ENCODE peak calls at places on chromosomes 12 and 14, in seven cellular contexts. H is small intestine, F is pancreas, R is lung, J is OCI-LY7, E is mesenchymal stem cell, Y is psoas muscle. D is an unnamed sample. For H3K36me3, the result is how much of the 10 kb centered on the place peaks cover.

GRCh38 chr12:23055004-23055403 is 430.0 kb downstream of the ETNK1 start:
- DNase-seq in F (no peak), R (no peak), J (peak), H (peak), E (no peak), Y (no peak), D (peak)

GRCh38 chr12:71125949-71126348 is 31.9 kb downstream of the TSPAN8 start:
- DNase-seq in H (no peak), Y (no peak), J (no peak), F (no peak), E (no peak), R (no peak), D (no peak)

GRCh38 chr12:120006248-120006975 is 17.4 kb downstream of the BICDL1 start:
- DNase-seq in F (no peak), R (no peak), J (no peak), H (no peak), E (no peak), Y (no peak), D (no peak)

GRCh38 chr12:63045020-63045860 is 105.8 kb downstream of the AVPR1A start:
- DNase-seq in Y (no peak), F (no peak), E (peak), J (no peak), R (no peak), H (no peak), D (peak)

GRCh38 chr12:48615681-48616080 is 45.8 kb upstream of the LALBA start:
- DNase-seq in J (no peak), H (no peak), Y (no peak), R (no peak), F (no peak), E (no peak), D (no peak)

GRCh38 chr14:106802413-106803364 is 1276.3 kb downstream of the TMEM121 start:
- DNase-seq in H (peak), Y (no peak), R (no peak), J (peak), F (peak), E (no peak), D (no peak)

GRCh38 chr14:56797003-56797568 is 13.2 kb downstream of the OTX2 start:
- DNase-seq in F (no peak), Y (no peak), E (no peak), J (no peak), H (no peak), R (no peak), D (no peak)

GRCh38 chr12:121791671-121792496 is 1.6 kb downstream of the RHOF start:
- DNase-seq in Y (no peak), F (no peak), J (no peak), H (peak), E (no peak), R (peak), D (no peak)

GRCh38 chr14:54566410-54567223 is at the start of gene SAMD4A:
- DNase-seq in J (peak), Y (peak), H (peak), E (peak), F (peak), R (peak), D (peak)

GRCh38 chr12:103947871-103948555 is 17.7 kb upstream of the TDG start:
- DNase-seq in H (no peak), J (no peak), F (no peak), Y (no peak), E (no peak), R (no peak), D (no peak)

DNA sequence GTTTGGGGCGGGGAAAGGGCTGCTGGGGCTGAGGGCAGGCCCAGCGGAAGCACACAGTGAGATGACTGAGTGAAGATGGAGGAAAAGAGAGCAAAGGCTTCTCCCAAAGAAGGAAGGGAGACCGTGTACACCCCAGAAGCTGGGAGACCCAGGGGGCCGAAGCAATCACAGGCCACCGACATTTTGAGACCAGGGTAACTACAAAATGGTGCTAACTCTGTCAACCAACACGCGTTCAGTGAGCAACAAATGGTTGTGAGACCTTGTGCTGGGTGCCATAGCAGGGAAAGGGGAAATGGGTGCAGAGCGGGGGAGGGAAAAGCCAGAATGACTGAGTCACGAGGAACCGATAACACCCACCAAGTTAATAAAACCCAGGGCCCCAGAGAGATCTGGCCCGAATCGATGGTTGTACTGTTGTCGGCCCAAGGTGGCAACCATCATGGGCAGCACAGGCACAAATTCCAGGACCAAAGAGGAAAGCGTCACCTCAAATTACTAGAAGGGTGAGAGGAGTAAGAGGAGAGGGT is 50.3 kb downstream of the CDC42BPB start:
- DNase-seq in Y (no peak), E (no peak), F (no peak), R (no peak), H (no peak), J (no peak), D (no peak)
- H3K36me3 ChIP-seq in Y (under half), E (half or more), F (under half), R (under half), H (under half), J (under half), D (under half)

GRCh38 chr14:73237786-73238261 is 518 bp downstream of the PAPLN start:
- DNase-seq in Y (no peak), E (no peak), J (no peak), R (no peak), F (no peak), H (no peak), D (no peak)
- H3K4me3 ChIP-seq in Y (peak), E (peak), J (no peak), R (peak), F (peak), H (peak), D (peak)

GRCh38 chr14:73976150-73976549 is 26.0 kb downstream of the COQ6 start:
- DNase-seq in J (no peak), E (no peak), Y (no peak), R (no peak), H (peak), F (no peak), D (no peak)
- H3K36me3 ChIP-seq in J (under half), E (half or more), Y (half or more), R (under half), H (under half), F (under half), D (under half)

GRCh38 chr14:80940146-80940545 is 1.4 kb downstream of the CEP128 start:
- DNase-seq in R (no peak), E (no peak), Y (no peak), J (peak), F (no peak), H (no peak), D (no peak)
- H3K4me3 ChIP-seq in R (no peak), E (no peak), Y (no peak), J (peak), F (no peak), H (no peak), D (no peak)

GRCh38 chr14:99624971-99625370 is 20.0 kb upstream of the HHIPL1 start:
- DNase-seq in Y (no peak), F (no peak), R (no peak), E (no peak), J (no peak), H (peak), D (no peak)
- H3K36me3 ChIP-seq in Y (under half), F (under half), R (under half), E (under half), J (under half), H (under half), D (under half)

DNA sequence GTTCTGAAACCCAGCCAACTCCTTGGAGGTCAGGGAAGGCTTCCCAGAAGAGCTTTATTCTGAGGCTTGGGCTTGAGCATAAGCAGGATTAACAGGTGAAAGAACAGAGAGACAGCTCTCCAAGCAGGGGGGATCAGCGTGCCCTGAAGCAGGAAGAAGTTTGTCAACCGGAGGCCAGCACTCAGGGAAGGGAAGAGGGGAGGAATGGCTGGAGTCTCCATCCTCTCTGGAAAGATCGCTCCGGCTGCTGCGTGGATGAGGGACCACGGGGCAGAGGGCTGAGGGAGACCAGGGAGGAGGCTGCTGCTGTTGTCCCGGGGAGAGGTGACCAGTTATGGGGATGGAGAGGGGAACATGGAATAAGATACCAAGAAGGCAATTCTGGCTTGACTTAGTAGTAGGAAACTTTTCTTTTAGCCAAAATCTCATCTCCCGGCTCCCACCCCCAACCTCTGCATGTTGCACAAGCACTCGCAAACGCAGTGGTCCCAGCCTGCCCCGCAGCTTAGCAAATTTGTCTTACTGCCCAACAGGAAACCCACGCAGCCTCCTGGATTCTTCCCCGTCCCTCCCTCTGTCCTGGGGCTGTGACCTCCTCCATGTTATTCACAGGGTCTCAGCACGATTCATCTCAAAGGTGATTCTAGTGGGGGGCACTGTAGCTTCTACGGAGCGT is 1.2 kb upstream of the SSH1 start:
- DNase-seq in R (no peak), F (no peak), Y (peak), E (no peak), H (no peak), J (no peak), D (peak)
- H3K4me3 ChIP-seq in R (no peak), F (peak), Y (peak), E (peak), H (peak), J (peak), D (peak)

GRCh38 chr14:52661314-52661713 is 34.0 kb downstream of the ERO1A start:
- DNase-seq in R (no peak), H (no peak), J (no peak), Y (no peak), F (no peak), E (no peak), D (no peak)
- H3K36me3 ChIP-seq in R (under half), H (under half), J (half or more), Y (half or more), F (under half), E (half or more), D (under half)

GRCh38 chr14:104757238-104757585 is 4.3 kb downstream of the SIVA1 start:
- DNase-seq in R (no peak), Y (no peak), H (no peak), F (no peak), J (no peak), E (no peak), D (no peak)
- H3K4me3 ChIP-seq in R (no peak), Y (no peak), H (no peak), F (no peak), J (no peak), E (no peak), D (no peak)

D was measured in MG63.